ENCODE peak calls at places on chromosomes 12 and 14, in nine cellular contexts. G is NCI-H1417 treated with DMSO at 0.1 percent for 48 hours; U is stimulated activated effector memory CD8-positive, alpha-beta T cell treated with anti-CD3 and anti-CD28 coated beads, Interleukin-12 subunit alpha, Interleukin-12 subunit beta, amount 100 ng/mL, for 72 hours; Y is fibroblast of the conjunctiva; Q is NCI-H146; M is activated gamma-delta T cell treated with Interleukin-2 at 50 U/mL for 16 hours; O is COR-L47; B is GDM1; E is nephron progenitor cell. I is an unnamed sample.

GRCh38 chr12:106120578-106121105 is 18.1 kb downstream of the NUAK1 start:
- DNase-seq in G (no peak), Q (no peak), B (no peak), O (no peak), E (no peak), U (no peak), Y (no peak), M (no peak), I (no peak)

GRCh38 chr12:82686223-82687019 is at the start of gene TMTC2:
- DNase-seq in O (peak), G (peak), Y (peak), E (peak), U (peak), M (peak), Q (peak), B (peak), I (peak)

GRCh38 chr12:28795306-28795705 is 353.8 kb upstream of the FAR2 start:
- DNase-seq in Q (no peak), Y (no peak), B (no peak), U (no peak), E (no peak), G (no peak), M (no peak), O (no peak), I (no peak)

GRCh38 chr14:73728106-73729014 is 14.2 kb upstream of the PNMA1 start:
- DNase-seq in B (peak), Y (peak), M (peak), O (peak), Q (peak), G (peak), U (peak), E (peak), I (peak)

GRCh38 chr14:69137456-69138188 is 15.3 kb downstream of the DCAF5 start:
- DNase-seq in U (no peak), M (no peak), Y (no peak), O (no peak), B (no peak), Q (no peak), E (no peak), G (no peak), I (no peak)

GRCh38 chr12:64009321-64010068 is 165.0 kb downstream of the SRGAP1 start:
- DNase-seq in Q (no peak), E (no peak), U (no peak), M (no peak), G (no peak), Y (no peak), B (no peak), O (no peak), I (no peak)

GRCh38 chr12:103930787-103931536 is 752 bp downstream of the HSP90B1 start:
- DNase-seq in Q (peak), Y (peak), B (no peak), M (no peak), G (no peak), O (no peak), U (peak), E (peak), I (peak)

GRCh38 chr14:106808907-106809306 is 1282.5 kb downstream of the TMEM121 start:
- DNase-seq in M (no peak), O (no peak), B (no peak), E (no peak), U (no peak), Q (no peak), G (no peak), Y (no peak), I (no peak)

GRCh38 chr14:50064993-50065392 is 51.4 kb downstream of the VCPKMT start:
- DNase-seq in G (no peak), M (peak), O (no peak), B (peak), E (no peak), Q (no peak), Y (no peak), U (peak), I (peak)

GRCh38 chr12:16347391-16348298 is at the start of gene MGST1:
- DNase-seq in Y (peak), B (no peak), M (no peak), Q (no peak), O (peak), G (peak), E (peak), U (no peak), I (no peak)

GRCh38 chr14:61662437-61663311 is 32.6 kb upstream of the HIF1A start:
- DNase-seq in M (peak), G (no peak), U (peak), Y (no peak), O (no peak), Q (no peak), E (no peak), B (peak), I (peak)

GRCh38 chr12:94092516-94093241 is 55.7 kb upstream of the PLXNC1 start:
- DNase-seq in M (no peak), Q (no peak), E (no peak), O (no peak), Y (peak), G (no peak), U (no peak), B (no peak), I (no peak)

GRCh38 chr14:95253039-95253620 is 66.6 kb downstream of the CLMN start:
- DNase-seq in O (no peak), M (no peak), Y (no peak), E (no peak), G (no peak), Q (no peak), U (no peak), B (no peak), I (no peak)

GRCh38 chr14:31927348-31927826 is 149.7 kb upstream of the ARHGAP5 start:
- DNase-seq in E (peak), B (no peak), Y (peak), O (no peak), G (no peak), U (no peak), Q (no peak), M (no peak), I (no peak)

GRCh38 chr14:77862154-77862783 is 62.4 kb downstream of the ADCK1 start:
- DNase-seq in Y (peak), B (peak), G (no peak), M (peak), Q (peak), E (peak), U (peak), O (peak), I (peak)

GRCh38 chr14:60195179-60195810 is 30.1 kb upstream of the DHRS7 start:
- DNase-seq in O (peak), Y (no peak), Q (peak), E (no peak), G (no peak), U (no peak), B (no peak), M (no peak), I (no peak)

GRCh38 chr12:53052419-53053222 is 2.8 kb downstream of the TNS2 start:
- DNase-seq in Q (no peak), B (no peak), U (no peak), M (no peak), G (no peak), O (peak), Y (peak), E (no peak), I (no peak)

GRCh38 chr14:63276492-63277342 is 42.0 kb downstream of the GPHB5 start:
- DNase-seq in Y (peak), U (no peak), G (peak), Q (peak), B (no peak), O (peak), E (peak), M (no peak), I (no peak)

GRCh38 chr12:87929346-87929745 is 99.9 kb downstream of the C12orf50 start:
- DNase-seq in O (no peak), U (no peak), Y (no peak), Q (no peak), M (no peak), B (no peak), E (no peak), G (no peak), I (no peak)

GRCh38 chr12:22529281-22530060 is 14.9 kb downstream of the C2CD5 start:
- DNase-seq in O (peak), G (no peak), U (no peak), E (no peak), Q (peak), B (peak), Y (no peak), M (no peak), I (no peak)

GRCh38 chr12:63163542-63163941 is 12.5 kb upstream of the AVPR1A start:
- DNase-seq in Q (no peak), G (no peak), E (no peak), O (no peak), Y (no peak), U (no peak), M (no peak), B (no peak), I (no peak)

GRCh38 chr14:71855399-71856036 is 76.7 kb upstream of the RGS6 start:
- DNase-seq in B (peak), Y (peak), E (peak), G (no peak), Q (peak), O (peak), U (peak), M (peak), I (peak)

GRCh38 chr14:98466807-98467206 is 805.2 kb downstream of the BCL11B start:
- DNase-seq in Q (no peak), O (no peak), Y (no peak), E (no peak), B (no peak), M (no peak), G (no peak), U (no peak), I (no peak)

GRCh38 chr12:19681007-19681406 is 241.7 kb downstream of the AEBP2 start:
- DNase-seq in Y (no peak), M (no peak), B (no peak), G (no peak), E (no peak), O (no peak), U (no peak), Q (no peak), I (no peak)

GRCh38 chr12:56601503-56601902 is 28.6 kb downstream of the BAZ2A start:
- DNase-seq in U (no peak), Y (no peak), Q (no peak), M (peak), G (no peak), E (peak), O (no peak), B (no peak), I (no peak)

GRCh38 chr14:101007004-101007614 is 103.6 kb upstream of the RTL1 start:
- DNase-seq in O (no peak), B (no peak), E (no peak), M (no peak), U (no peak), G (no peak), Y (no peak), Q (no peak), I (no peak)

GRCh38 chr12:113155060-113155459 is 5.5 kb downstream of the CFAP73 start:
- DNase-seq in U (no peak), Y (no peak), M (no peak), G (no peak), Q (no peak), B (no peak), O (no peak), E (no peak), I (no peak)

GRCh38 chr12:24595652-24596235 is 353.2 kb downstream of the BCAT1 start:
- DNase-seq in U (no peak), Q (no peak), O (no peak), G (no peak), B (no peak), E (peak), Y (no peak), M (no peak), I (no peak)

GRCh38 chr14:61860294-61860918 is 98.2 kb downstream of the SNAPC1 start:
- DNase-seq in Y (peak), E (peak), M (peak), O (no peak), B (peak), Q (peak), G (no peak), U (peak), I (peak)

GRCh38 chr12:52280796-52281560 is 6.5 kb downstream of the KRT86 start:
- DNase-seq in Y (peak), B (no peak), G (no peak), E (no peak), O (no peak), U (no peak), M (no peak), Q (no peak), I (no peak)

GRCh38 chr12:53500119-53500775 is 836 bp upstream of the TARBP2 start:
- DNase-seq in Q (peak), G (no peak), Y (peak), O (no peak), M (no peak), E (no peak), U (no peak), B (no peak), I (no peak)

GRCh38 chr14:21534576-21534975 is 8.4 kb upstream of the SALL2 start:
- DNase-seq in Q (no peak), U (no peak), M (no peak), G (no peak), B (no peak), Y (no peak), O (no peak), E (no peak), I (no peak)

GRCh38 chr12:127675936-127676335 is 591.0 kb upstream of the TMEM132C start:
- DNase-seq in M (no peak), B (no peak), Q (no peak), U (no peak), E (no peak), G (no peak), O (no peak), Y (no peak), I (no peak)

GRCh38 chr12:54304187-54304810 is 3.5 kb upstream of the NFE2 start:
- DNase-seq in O (no peak), G (no peak), Y (no peak), U (no peak), E (no peak), M (peak), B (peak), Q (peak), I (no peak)

I was measured in GM12892.